ENCODE peak calls at places on chromosomes 16 and 17, in six cellular contexts. T is GM12891; W is mucosa of descending colon; R is GM23248; M is naive thymus-derived CD4-positive, alpha-beta T cell; K is HT1080. G is an unnamed sample.

GRCh38 chr17:21351366-21352065 is 24.6 kb upstream of the KCNJ12 start:
- DNase-seq in T (no peak), W (no peak), R (no peak), M (no peak), K (no peak), G (no peak)

GRCh38 chr16:10658943-10659342 is 35.8 kb downstream of the TEKT5 start:
- DNase-seq in T (no peak), W (no peak), R (no peak), M (no peak), K (no peak), G (no peak)

GRCh38 chr16:88331989-88332920 is 50.5 kb upstream of the ZNF469 start:
- DNase-seq in T (no peak), W (no peak), R (peak), M (no peak), K (peak), G (peak)

GRCh38 chr16:57689772-57690558 is 4.6 kb upstream of the DRC7 start:
- DNase-seq in T (peak), W (no peak), R (no peak), M (peak), K (no peak), G (no peak)

GRCh38 chr17:42651392-42651791 is 7.7 kb upstream of the TUBG2 start:
- DNase-seq in T (no peak), W (no peak), R (no peak), M (no peak), K (no peak), G (no peak)

GRCh38 chr17:18356624-18357023 is 6.7 kb downstream of the SHMT1 start:
- DNase-seq in T (no peak), W (no peak), R (peak), M (no peak), K (no peak), G (no peak)

GRCh38 chr16:88375236-88376052 is 7.3 kb upstream of the ZNF469 start:
- DNase-seq in T (no peak), W (no peak), R (no peak), M (no peak), K (no peak), G (no peak)

GRCh38 chr17:8235676-8236075 is 12.2 kb downstream of the CTC1 start:
- DNase-seq in T (no peak), W (no peak), R (no peak), M (no peak), K (no peak), G (no peak)

GRCh38 chr16:51755039-51755501 is 604.0 kb upstream of the SALL1 start:
- DNase-seq in T (no peak), W (no peak), R (no peak), M (no peak), K (no peak), G (no peak)

GRCh38 chr17:49401971-49402491 is 12.7 kb downstream of the PHB1 start:
- DNase-seq in T (no peak), W (no peak), R (no peak), M (no peak), K (no peak), G (no peak)

GRCh38 chr17:62052765-62053338 is 12.2 kb downstream of the MED13 start:
- DNase-seq in T (no peak), W (no peak), R (no peak), M (no peak), K (no peak), G (no peak)

GRCh38 chr16:9013508-9013864 is 49.8 kb upstream of the USP7 start:
- DNase-seq in T (no peak), W (no peak), R (peak), M (no peak), K (no peak), G (no peak)

GRCh38 chr16:66167564-66168291 is 198.8 kb upstream of the CDH5 start:
- DNase-seq in T (no peak), W (no peak), R (no peak), M (no peak), K (no peak), G (peak)

GRCh38 chr16:84013787-84014569 is 28.6 kb downstream of the SLC38A8 start:
- DNase-seq in T (peak), W (peak), R (peak), M (peak), K (peak), G (peak)

GRCh38 chr16:50668368-50669008 is 12.6 kb downstream of the SNX20 start:
- DNase-seq in T (no peak), W (no peak), R (no peak), M (no peak), K (no peak), G (no peak)

GRCh38 chr17:29585080-29585751 is 4.2 kb downstream of the GIT1 start:
- DNase-seq in T (no peak), W (peak), R (no peak), M (no peak), K (peak), G (no peak)

GRCh38 chr16:89581045-89581695 is 5.6 kb downstream of the CPNE7 start:
- DNase-seq in T (no peak), W (no peak), R (peak), M (no peak), K (peak), G (peak)

GRCh38 chr17:17826340-17826708 is 10.5 kb downstream of the SREBF1 start:
- DNase-seq in T (no peak), W (no peak), R (no peak), M (no peak), K (no peak), G (no peak)

GRCh38 chr17:4433515-4434031 is at the start of gene SPNS3:
- DNase-seq in T (no peak), W (no peak), R (no peak), M (no peak), K (peak), G (no peak)

GRCh38 chr17:5537251-5537650 is 47.1 kb downstream of the NLRP1 start:
- DNase-seq in T (no peak), W (no peak), R (no peak), M (no peak), K (peak), G (no peak)

GRCh38 chr17:77693776-77694175 is 264.7 kb upstream of the TNRC6C start:
- DNase-seq in T (no peak), W (no peak), R (no peak), M (no peak), K (no peak), G (no peak)

GRCh38 chr17:2939714-2940351 is 123.6 kb downstream of the OR1D5 start:
- DNase-seq in T (no peak), W (peak), R (no peak), M (no peak), K (no peak), G (no peak)

G was measured in M059J.